ENCODE peak calls at places on chromosomes 1 and 21, in eight cellular contexts. M is GM12864, X is cardiac fibroblast, T is M059J, Z is D341Med, U is lower lobe of right lung, A is lung, N is substantia nigra. R is an unnamed sample.

GRCh38 chr1:147717706-147718097 is 42.7 kb downstream of the GJA5 start:
- DNase-seq in U (no peak), M (no peak), A (no peak), T (no peak), X (peak), Z (no peak), N (no peak), R (no peak)

GRCh38 chr1:244067893-244068292 is 16.8 kb downstream of the ZBTB18 start:
- DNase-seq in M (no peak), A (no peak), T (peak), N (no peak), Z (no peak), X (peak), U (no peak), R (no peak)

GRCh38 chr1:244092293-244093264 is 41.5 kb downstream of the ZBTB18 start:
- DNase-seq in T (peak), X (peak), Z (no peak), A (no peak), M (no peak), U (no peak), N (no peak), R (no peak)

GRCh38 chr1:204885288-204885711 is 14.6 kb downstream of the NFASC start:
- DNase-seq in N (no peak), U (no peak), X (peak), T (peak), Z (no peak), A (no peak), M (no peak), R (peak)

GRCh38 chr1:29524285-29525065 is 288.2 kb downstream of the PTPRU start:
- DNase-seq in T (no peak), A (no peak), X (no peak), N (no peak), Z (no peak), M (no peak), U (no peak), R (no peak)

GRCh38 chr1:228008391-228009115 is 1.8 kb downstream of the WNT3A start:
- DNase-seq in X (no peak), T (no peak), N (no peak), Z (peak), U (no peak), A (peak), M (no peak), R (no peak)

GRCh38 chr1:201673093-201673492 is 134.2 kb downstream of the NAV1 start:
- DNase-seq in M (no peak), T (no peak), N (no peak), Z (no peak), X (no peak), U (no peak), A (no peak), R (peak)

GRCh38 chr1:46687095-46687659 is 15.5 kb downstream of the TEX38 start:
- DNase-seq in M (no peak), N (peak), U (peak), X (peak), T (peak), Z (peak), A (peak), R (peak)

GRCh38 chr1:218705911-218706893 is 361.1 kb downstream of the TGFB2 start:
- DNase-seq in T (peak), A (peak), N (no peak), Z (no peak), X (peak), U (no peak), M (no peak), R (no peak)

GRCh38 chr1:115649964-115650363 is 8.2 kb downstream of the VANGL1 start:
- DNase-seq in M (no peak), N (no peak), A (no peak), Z (no peak), U (no peak), X (no peak), T (no peak), R (no peak)

GRCh38 chr1:74463301-74463988 is 49.0 kb downstream of the LRRC53 start:
- DNase-seq in A (no peak), U (no peak), T (peak), Z (no peak), X (peak), M (no peak), N (no peak), R (no peak)

GRCh38 chr1:154557939-154558609 is 388 bp downstream of the UBE2Q1 start:
- DNase-seq in N (peak), A (peak), T (peak), Z (no peak), M (no peak), U (peak), X (peak), R (peak)

GRCh38 chr1:183164350-183164749 is 21.7 kb upstream of the LAMC2 start:
- DNase-seq in N (no peak), U (no peak), T (peak), A (no peak), M (no peak), X (peak), Z (no peak), R (no peak)

GRCh38 chr21:34845521-34846213 is 176.9 kb downstream of the CLIC6 start:
- DNase-seq in A (peak), M (peak), T (peak), Z (no peak), X (peak), U (peak), N (no peak), R (no peak)

GRCh38 chr21:33230518-33231324 is 983 bp downstream of the IFNAR2 start:
- DNase-seq in M (no peak), Z (peak), A (peak), T (peak), N (peak), X (peak), U (peak), R (peak)

GRCh38 chr1:38046884-38047602 is 450 bp upstream of the POU3F1 start:
- DNase-seq in T (peak), Z (peak), U (peak), N (peak), X (peak), M (peak), A (peak), R (peak)

GRCh38 chr1:183580281-183580682 is 10.0 kb downstream of the NCF2 start:
- DNase-seq in A (no peak), N (no peak), M (no peak), U (no peak), Z (peak), T (peak), X (peak), R (no peak)

GRCh38 chr1:53644909-53645689 is 93.9 kb downstream of the GLIS1 start:
- DNase-seq in X (no peak), Z (no peak), T (peak), U (no peak), N (no peak), A (no peak), M (no peak), R (no peak)

GRCh38 chr1:202953412-202953811 is 4.7 kb downstream of the ADIPOR1 start:
- DNase-seq in M (no peak), X (no peak), Z (no peak), A (no peak), N (no peak), U (no peak), T (no peak), R (no peak)

GRCh38 chr1:167864392-167864992 is 49.4 kb downstream of the ADCY10 start:
- DNase-seq in X (no peak), T (no peak), N (no peak), Z (no peak), A (no peak), U (no peak), M (no peak), R (no peak)

GRCh38 chr21:17848228-17848627 is 29.1 kb upstream of the C21orf91 start:
- DNase-seq in Z (no peak), A (no peak), M (peak), X (peak), N (no peak), T (peak), U (no peak), R (no peak)

GRCh38 chr1:7771673-7772299 is 690 bp downstream of the VAMP3 start:
- DNase-seq in M (no peak), U (no peak), T (no peak), A (no peak), Z (no peak), N (no peak), X (peak), R (no peak)

GRCh38 chr1:56506314-56506743 is 73.0 kb downstream of the PLPP3 start:
- DNase-seq in U (no peak), N (no peak), M (no peak), A (peak), X (no peak), T (no peak), Z (no peak), R (no peak)

GRCh38 chr1:60063561-60063960 is 10.0 kb downstream of the C1orf87 start:
- DNase-seq in M (no peak), A (no peak), U (no peak), Z (no peak), N (no peak), X (no peak), T (no peak), R (no peak)

GRCh38 chr1:230498704-230499103 is 72.6 kb upstream of the PGBD5 start:
- DNase-seq in T (no peak), Z (no peak), M (no peak), U (no peak), A (no peak), N (no peak), X (no peak), R (no peak)

GRCh38 chr1:33348676-33349080 is 27.8 kb upstream of the A3GALT2 start:
- DNase-seq in M (no peak), Z (no peak), T (peak), N (no peak), X (no peak), A (no peak), U (no peak), R (no peak)

GRCh38 chr1:239947789-239948188 is 143.9 kb upstream of the FMN2 start:
- DNase-seq in A (no peak), U (no peak), Z (no peak), N (no peak), M (no peak), X (no peak), T (no peak), R (no peak)

GRCh38 chr1:73604739-73605138 is 593.2 kb downstream of the LRRIQ3 start:
- DNase-seq in A (no peak), M (no peak), U (no peak), X (peak), T (no peak), N (no peak), Z (no peak), R (no peak)

GRCh38 chr1:2604156-2604853 is 17.7 kb downstream of the PRXL2B start:
- DNase-seq in U (no peak), T (no peak), X (no peak), M (no peak), A (no peak), Z (no peak), N (no peak), R (no peak)

GRCh38 chr1:81801032-81801833 is 499 bp downstream of the ADGRL2 start:
- DNase-seq in Z (peak), N (no peak), U (peak), T (peak), A (peak), M (no peak), X (peak), R (no peak)